ENCODE peak calls at places on chromosomes 13 and 19, in eight cellular contexts. Y, G, C, E, A, X, Q and R are unnamed samples.

GRCh38 chr13:77339408-77339807 is 12.5 kb upstream of the MYCBP2 start:
- DNase-seq in A (no peak), Q (no peak), X (no peak), Y (no peak), G (no peak), E (no peak), C (no peak), R (no peak)

GRCh38 chr13:44449999-44450821 is 76.6 kb downstream of the SERP2 start:
- DNase-seq in E (no peak), X (no peak), C (no peak), A (no peak), Y (no peak), G (no peak), Q (no peak), R (no peak)

GRCh38 chr19:38831142-38831605 is 420 bp downstream of the ECH1 start:
- DNase-seq in E (peak), C (peak), G (peak), Y (peak), A (peak), X (no peak), Q (no peak), R (peak)

GRCh38 chr19:1057185-1057857 is 9.6 kb upstream of the ARHGAP45 start:
- DNase-seq in E (no peak), Q (no peak), A (no peak), Y (no peak), X (peak), G (peak), C (peak), R (no peak)

GRCh38 chr13:25819856-25820530 is 231.8 kb downstream of the SHISA2 start:
- DNase-seq in E (no peak), Y (no peak), A (no peak), C (no peak), G (no peak), Q (no peak), X (no peak), R (no peak)

GRCh38 chr13:114142640-114143490 is 10.4 kb upstream of the RASA3 start:
- DNase-seq in E (no peak), G (no peak), X (no peak), C (no peak), Y (no peak), A (no peak), Q (peak), R (no peak)

GRCh38 chr13:24615911-24616472 is 64.2 kb upstream of the ATP12A start:
- DNase-seq in C (no peak), E (no peak), Q (no peak), G (no peak), A (no peak), X (no peak), Y (no peak), R (no peak)

GRCh38 chr13:111187879-111188643 is 73.0 kb downstream of the ARHGEF7 start:
- DNase-seq in E (no peak), Y (no peak), X (no peak), A (no peak), G (no peak), Q (no peak), C (no peak), R (no peak)

GRCh38 chr13:99908129-99908805 is 63.3 kb downstream of the ZIC5 start:
- DNase-seq in Y (no peak), A (no peak), X (no peak), Q (no peak), E (no peak), C (no peak), G (no peak), R (no peak)

GRCh38 chr13:99434258-99434788 is 66.9 kb upstream of the TM9SF2 start:
- DNase-seq in A (no peak), G (no peak), C (peak), Y (no peak), E (no peak), X (no peak), Q (peak), R (no peak)

GRCh38 chr13:71285700-71286099 is 581.3 kb downstream of the DACH1 start:
- DNase-seq in A (no peak), C (no peak), Y (no peak), E (no peak), G (no peak), Q (no peak), X (no peak), R (no peak)

GRCh38 chr13:110548891-110549794 is 12.4 kb downstream of the RAB20 start:
- DNase-seq in A (no peak), Q (no peak), X (no peak), Y (no peak), C (no peak), G (no peak), E (no peak), R (no peak)

GRCh38 chr13:98022210-98022609 is 68.7 kb downstream of the IPO5 start:
- DNase-seq in G (peak), E (no peak), A (peak), Y (no peak), C (no peak), X (peak), Q (no peak), R (peak)

GRCh38 chr19:35911790-35912189 is 3.7 kb upstream of the TYROBP start:
- DNase-seq in A (no peak), C (peak), E (no peak), Y (no peak), Q (no peak), X (no peak), G (no peak), R (no peak)

GRCh38 chr13:106507560-106508274 is 27.7 kb downstream of the EFNB2 start:
- DNase-seq in A (peak), Q (no peak), X (peak), E (no peak), C (peak), G (peak), Y (no peak), R (peak)

GRCh38 chr13:88246239-88246638 is 575.1 kb downstream of the SLITRK5 start:
- DNase-seq in C (no peak), X (no peak), G (no peak), E (no peak), A (no peak), Q (no peak), Y (no peak), R (no peak)

GRCh38 chr19:29837448-29837961 is 25.7 kb downstream of the CCNE1 start:
- DNase-seq in C (no peak), X (no peak), E (no peak), G (no peak), Q (peak), A (no peak), Y (no peak), R (no peak)

GRCh38 chr19:1680976-1681375 is 28.6 kb upstream of the TCF3 start:
- DNase-seq in E (no peak), Q (no peak), X (no peak), Y (no peak), G (no peak), C (no peak), A (no peak), R (no peak)

GRCh38 chr19:14317157-14317556 is 64.1 kb upstream of the ADGRE5 start:
- DNase-seq in E (no peak), Q (no peak), G (no peak), X (no peak), A (no peak), Y (no peak), C (no peak), R (no peak)

GRCh38 chr19:44548736-44549135 is 19.3 kb upstream of the CEACAM20 start:
- DNase-seq in C (peak), Q (no peak), E (no peak), Y (no peak), A (peak), G (peak), X (no peak), R (no peak)

GRCh38 chr19:3667037-3667638 is 33.1 kb downstream of the PIP5K1C start:
- DNase-seq in Q (no peak), C (no peak), Y (no peak), A (no peak), E (no peak), X (no peak), G (no peak), R (no peak)

GRCh38 chr19:42254850-42255765 is at the start of gene ERF:
- DNase-seq in G (no peak), E (peak), C (peak), Q (peak), A (no peak), Y (peak), X (peak), R (peak)

GRCh38 chr13:68099616-68100015 is 869.5 kb upstream of the PCDH9 start:
- DNase-seq in E (no peak), A (no peak), Y (no peak), Q (no peak), G (no peak), C (peak), X (no peak), R (no peak)

GRCh38 chr19:7004313-7004931 is 16.8 kb downstream of the MBD3L2B start:
- DNase-seq in G (no peak), X (no peak), C (peak), E (peak), A (no peak), Q (no peak), Y (peak), R (no peak)

GRCh38 chr13:30928971-30929370 is 3.5 kb upstream of the TEX26 start:
- DNase-seq in Y (no peak), Q (no peak), A (no peak), E (no peak), X (no peak), C (no peak), G (no peak), R (no peak)

GRCh38 chr13:26422036-26422435 is 135.4 kb upstream of the WASF3 start:
- DNase-seq in E (no peak), A (no peak), Q (no peak), C (no peak), X (no peak), G (no peak), Y (no peak), R (no peak)

GRCh38 chr19:55447421-55448174 is 4.5 kb upstream of the SHISA7 start:
- DNase-seq in X (peak), A (no peak), E (no peak), Q (no peak), Y (peak), G (no peak), C (no peak), R (peak)